ENCODE peak calls at places on chromosomes 1 and 21, in four cellular contexts. J is lower lobe of right lung; E is pancreas; C is activated CD4-positive, alpha-beta T cell treated with anti-CD3 and anti-CD28 coated beads for 36 hours. W is an unnamed sample.

GRCh38 chr1:181485276-181486097 is 2.2 kb downstream of the CACNA1E start:
- ATAC-seq in J (peak; percentile 34), E (peak; percentile 79), C (peak; percentile 47), W (no peak)

GRCh38 chr1:231172411-231172810 is 10.6 kb downstream of the TRIM67 start:
- ATAC-seq in J (peak; percentile 7), E (no peak), C (no peak), W (no peak)

GRCh38 chr1:100387644-100388350 is 35.5 kb downstream of the CDC14A start:
- ATAC-seq in E (no peak), C (no peak), J (peak; percentile 46), W (peak; percentile 58)

GRCh38 chr1:92795166-92795565 is 10.3 kb upstream of the EVI5 start:
- ATAC-seq in C (no peak), E (no peak), J (no peak), W (no peak)

GRCh38 chr1:7707527-7707926 is 63.6 kb upstream of the VAMP3 start:
- ATAC-seq in C (no peak), E (no peak), J (no peak), W (no peak)

GRCh38 chr1:48701445-48701844 is 75.2 kb downstream of the BEND5 start:
- ATAC-seq in E (no peak), C (no peak), J (no peak), W (no peak)

GRCh38 chr1:92410706-92411105 is 76.0 kb downstream of the GFI1 start:
- ATAC-seq in C (peak; percentile 81), E (no peak), J (no peak), W (peak; percentile 74)

GRCh38 chr21:35011681-35012080 is 37.4 kb downstream of the RUNX1 start:
- ATAC-seq in C (no peak), J (no peak), E (no peak), W (peak; percentile 21)

GRCh38 chr21:43825936-43826622 is 36.7 kb downstream of the RRP1 start:
- ATAC-seq in J (peak; percentile 59), E (peak; percentile 68), C (no peak), W (no peak)

GRCh38 chr1:177200290-177200689 is 29.5 kb downstream of the BRINP2 start:
- ATAC-seq in J (no peak), C (no peak), E (no peak), W (no peak)

GRCh38 chr1:180040034-180040433 is 85.4 kb downstream of the CEP350 start:
- ATAC-seq in C (no peak), E (no peak), J (no peak), W (no peak)

W was measured in activated T-helper 17 cell treated with anti-CD3 and anti-CD28 coated beads, Interleukin-2, amount 50 U/mL, for 72 hours.